ENCODE peak calls at places on chromosome 1, in five cellular contexts. L, M, G, R and V are unnamed samples.

GRCh38 chr1:18645172-18646090 is 14.8 kb downstream of the PAX7 start:
- DNase-seq in L (no peak), M (no peak), G (no peak), R (no peak), V (no peak)

GRCh38 chr1:170659404-170660035 is 4.4 kb upstream of the PRRX1 start:
- DNase-seq in L (no peak), M (no peak), G (no peak), R (no peak), V (no peak)

GRCh38 chr1:116002781-116003455 is 26.6 kb downstream of the SLC22A15 start:
- DNase-seq in L (no peak), M (no peak), G (no peak), R (no peak), V (no peak)

GRCh38 chr1:61797045-61797755 is 54.9 kb downstream of the PATJ start:
- DNase-seq in L (no peak), M (no peak), G (no peak), R (no peak), V (no peak)

GRCh38 chr1:76868154-76868882 is 1.0 kb downstream of the ST6GALNAC5 start:
- DNase-seq in L (no peak), M (peak; percentile 22), G (peak; percentile 45), R (no peak), V (no peak)

GRCh38 chr1:99595041-99595440 is 50.9 kb upstream of the PALMD start:
- DNase-seq in L (no peak), M (no peak), G (no peak), R (no peak), V (no peak)

GRCh38 chr1:199273837-199274379 is 635.1 kb downstream of the PTPRC start:
- DNase-seq in L (no peak), M (peak; percentile 30), G (no peak), R (no peak), V (no peak)

GRCh38 chr1:165424454-165425283 is 20.3 kb downstream of the RXRG start:
- DNase-seq in L (no peak), M (no peak), G (no peak), R (no peak), V (no peak)

GRCh38 chr1:94819584-94819944 is 593 bp upstream of the SLC44A3 start:
- DNase-seq in L (no peak), M (no peak), G (no peak), R (no peak), V (no peak)

GRCh38 chr1:54464477-54465146 is 58.4 kb upstream of the SSBP3 start:
- DNase-seq in L (no peak), M (no peak), G (peak; percentile 12), R (no peak), V (no peak)

GRCh38 chr1:51733793-51734522 is 117.1 kb downstream of the OSBPL9 start:
- DNase-seq in L (no peak), M (no peak), G (no peak), R (no peak), V (no peak)

DNA sequence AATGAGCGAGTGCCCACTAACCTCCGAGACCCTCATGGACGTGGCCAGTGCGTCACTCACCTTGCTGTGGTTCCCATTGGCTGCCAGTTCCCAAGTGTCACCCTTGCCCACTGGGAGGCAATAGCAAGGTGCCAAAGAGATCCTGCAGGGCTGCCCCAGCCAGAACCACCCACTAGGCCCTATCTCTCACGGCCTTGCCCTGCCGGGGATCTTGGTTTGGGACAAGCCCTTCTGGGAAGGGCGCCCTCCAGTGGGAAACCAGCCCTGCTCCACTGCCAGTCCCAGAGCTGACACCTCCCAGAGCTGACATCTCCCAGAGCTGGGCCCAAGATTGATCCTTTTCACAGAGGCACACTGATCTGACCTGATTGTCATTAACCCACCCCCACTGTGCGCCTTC is 2.1 kb upstream of the SELENON start:
- DNase-seq in L (no peak), M (no peak), G (no peak), R (no peak), V (no peak)
- TF ChIP-seq CTCF in L (no peak), M (no peak), G (no peak), R (no peak), V (peak; percentile 47)

GRCh38 chr1:25067852-25068251 is 137.8 kb upstream of the RUNX3 start:
- DNase-seq in L (no peak), M (no peak), G (no peak), R (no peak), V (no peak)

GRCh38 chr1:25066731-25067520 is 136.8 kb upstream of the RUNX3 start:
- DNase-seq in L (no peak), M (no peak), G (no peak), R (no peak), V (no peak)

GRCh38 chr1:25066253-25066652 is 136.2 kb upstream of the RUNX3 start:
- DNase-seq in L (no peak), M (no peak), G (no peak), R (no peak), V (no peak)

GRCh38 chr1:25068316-25068715 is 138.2 kb upstream of the RUNX3 start:
- DNase-seq in L (no peak), M (no peak), G (no peak), R (no peak), V (no peak)

DNA sequence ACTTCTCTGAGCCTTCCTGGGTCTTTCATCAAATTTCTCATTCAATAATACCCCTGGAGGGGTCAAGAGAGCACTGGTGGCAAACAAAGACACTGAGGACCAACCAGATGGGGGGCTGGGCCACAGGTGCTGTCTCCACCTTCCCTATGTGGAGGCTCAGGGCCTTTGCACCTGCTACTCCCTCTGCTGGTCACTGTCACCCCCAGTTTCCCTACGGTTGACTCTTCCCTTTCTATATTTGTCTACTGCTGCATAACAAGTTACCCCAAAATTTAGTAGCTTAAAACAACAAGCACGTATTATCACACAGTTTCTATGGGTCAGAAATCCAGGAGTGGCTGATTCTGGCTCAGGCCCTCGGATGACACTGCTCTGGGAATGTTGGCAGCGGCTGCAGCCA is 138.8 kb upstream of the RUNX3 start:
- DNase-seq in L (no peak), M (no peak), G (no peak), R (no peak), V (no peak)
- TF ChIP-seq CTCF in L (no peak), M (no peak), G (no peak), R (no peak), V (no peak)

GRCh38 chr1:230836347-230836746 is 32.0 kb downstream of the C1orf198 start:
- DNase-seq in L (no peak), M (no peak), G (no peak), R (no peak), V (peak; percentile 11)
- TF ChIP-seq CTCF in L (no peak), M (no peak), G (no peak), R (no peak), V (no peak)

DNA sequence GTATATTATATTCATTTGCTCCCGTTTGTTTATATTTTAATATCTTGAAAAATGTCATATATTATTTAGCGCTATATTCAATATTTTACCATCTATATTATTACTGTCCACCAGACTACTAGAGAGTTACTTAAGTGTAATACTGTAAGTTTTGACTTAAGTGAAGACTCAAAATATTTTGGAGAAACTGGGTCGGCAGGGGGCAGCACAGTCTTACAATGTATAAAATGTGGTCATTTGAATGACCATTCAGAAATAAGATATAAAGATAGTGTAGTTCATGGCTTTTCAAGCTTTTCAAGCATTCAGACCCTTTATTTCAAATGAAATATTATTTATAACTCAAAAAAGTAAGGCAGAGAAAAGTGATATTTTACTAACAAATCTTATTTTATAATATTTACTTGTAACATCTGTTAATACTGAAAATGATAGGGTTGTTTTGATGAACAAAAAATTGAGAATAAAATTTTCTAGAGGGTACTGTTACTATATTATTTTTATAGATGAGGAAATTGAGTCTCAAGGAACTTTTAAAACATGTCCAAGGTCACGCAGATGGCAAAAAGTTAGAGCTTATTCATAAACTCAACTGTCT is 89.0 kb upstream of the SERTAD4 start:
- DNase-seq in L (peak; percentile 65), M (peak; percentile 48), G (peak; percentile 78), R (peak; percentile 53), V (peak; percentile 87)
- TF ChIP-seq CTCF in L (no peak), M (peak; percentile 72), G (peak; percentile 12), R (no peak), V (peak; percentile 79)

GRCh38 chr1:32783851-32784250 is 33.3 kb downstream of the YARS1 start:
- DNase-seq in L (no peak), M (no peak), G (no peak), R (no peak), V (no peak)

GRCh38 chr1:32782086-32782485 is 35.1 kb downstream of the YARS1 start:
- DNase-seq in L (no peak), M (no peak), G (no peak), R (no peak), V (no peak)

GRCh38 chr1:32791881-32792280 is 25.3 kb downstream of the YARS1 start:
- DNase-seq in L (no peak), M (no peak), G (no peak), R (no peak), V (no peak)

GRCh38 chr1:32784817-32785216 is 32.3 kb downstream of the YARS1 start:
- DNase-seq in L (no peak), M (no peak), G (no peak), R (no peak), V (no peak)

DNA sequence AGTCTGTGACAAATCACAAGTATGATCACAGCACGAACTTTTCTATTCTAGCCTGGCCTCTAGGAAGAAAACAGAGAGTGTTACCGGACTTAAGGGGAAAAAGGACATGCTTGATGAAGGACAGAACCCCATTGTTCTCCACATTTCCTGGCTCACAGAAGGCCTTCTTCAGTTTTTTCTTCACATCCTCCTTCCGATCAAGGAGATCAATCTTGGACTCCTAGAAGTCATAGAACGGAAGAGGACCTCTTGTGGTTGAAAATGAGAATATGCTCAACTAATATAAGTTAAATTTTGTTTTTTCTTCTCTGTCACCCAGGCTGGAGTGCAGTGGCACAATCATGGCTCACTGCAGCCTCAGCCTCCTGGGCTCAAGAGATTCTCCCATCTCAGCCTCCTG is 30.3 kb downstream of the YARS1 start:
- DNase-seq in L (no peak), M (no peak), G (no peak), R (no peak), V (no peak)
- TF ChIP-seq CTCF in L (no peak), M (no peak), G (peak; percentile 13), R (no peak), V (peak; percentile 49)

GRCh38 chr1:247287460-247287859 is 31.6 kb downstream of the VN1R5 start:
- DNase-seq in L (no peak), M (no peak), G (no peak), R (no peak), V (peak; percentile 66)
- TF ChIP-seq CTCF in L (no peak), M (no peak), G (no peak), R (no peak), V (peak; percentile 9)